ENCODE peak calls at places on chromosomes 6 and 20, in four cellular contexts. One of them, this sample, is unnamed.
A peak's percentile ranks its signal among the peaks of the same experiment; 100 is the strongest.

GRCh38 chr20:57838670-57839142 is 128.9 kb upstream of the PMEPA1 start:
- DNase-seq in HepG2: no peak
- DNase-seq in GM12878: no peak
- DNase-seq in K562: no peak
- DNase-seq in this sample: no peak

GRCh38 chr6:142570221-142570671 is 268.4 kb downstream of the ADGRG6 start:
- DNase-seq in GM12878: no peak
- DNase-seq in HepG2: peak; percentile 40
- DNase-seq in K562: no peak
- DNase-seq in this sample: no peak

GRCh38 chr20:1931830-1932229 is 36.6 kb downstream of the SIRPA start:
- DNase-seq in K562: no peak
- DNase-seq in GM12878: no peak
- DNase-seq in HepG2: no peak
- DNase-seq in this sample: no peak

GRCh38 chr6:111759836-111760785 is 113.1 kb downstream of the FYN start:
- DNase-seq in GM12878: no peak
- DNase-seq in HepG2: no peak
- DNase-seq in K562: no peak
- DNase-seq in this sample: no peak

GRCh38 chr20:25302596-25302995 is 54.7 kb downstream of the PYGB start:
- DNase-seq in HepG2: no peak
- DNase-seq in GM12878: no peak
- DNase-seq in K562: no peak
- DNase-seq in this sample: no peak

GRCh38 chr6:165439928-165440554 is 130.6 kb upstream of the C6orf118 start:
- DNase-seq in K562: peak; percentile 20
- DNase-seq in GM12878: no peak
- DNase-seq in HepG2: peak; percentile 21
- DNase-seq in this sample: no peak

GRCh38 chr6:96015321-96015790 is 418 bp upstream of the FUT9 start:
- DNase-seq in K562: no peak
- DNase-seq in GM12878: no peak
- DNase-seq in HepG2: no peak
- DNase-seq in this sample: no peak

GRCh38 chr6:78253618-78254017 is 600.8 kb downstream of the MEI4 start:
- DNase-seq in GM12878: no peak
- DNase-seq in HepG2: no peak
- DNase-seq in K562: no peak
- DNase-seq in this sample: no peak

GRCh38 chr20:51668515-51668914 is 99.7 kb downstream of the ATP9A start:
- DNase-seq in GM12878: no peak
- DNase-seq in HepG2: no peak
- DNase-seq in K562: no peak
- DNase-seq in this sample: no peak
- TF ChIP-seq CBFB in GM12878: no peak
- TF ChIP-seq CBFB in HepG2: no peak
- TF ChIP-seq CBFB in K562: no peak
- TF ChIP-seq CBFB in this sample: no peak

GRCh38 chr6:154653853-154654252 is 79.4 kb upstream of the SCAF8 start:
- DNase-seq in GM12878: no peak
- DNase-seq in HepG2: no peak
- DNase-seq in K562: no peak
- DNase-seq in this sample: no peak
- TF ChIP-seq MAX in GM12878: no peak
- TF ChIP-seq MAX in HepG2: no peak
- TF ChIP-seq MAX in K562: no peak
- TF ChIP-seq MAX in this sample: no peak

DNA sequence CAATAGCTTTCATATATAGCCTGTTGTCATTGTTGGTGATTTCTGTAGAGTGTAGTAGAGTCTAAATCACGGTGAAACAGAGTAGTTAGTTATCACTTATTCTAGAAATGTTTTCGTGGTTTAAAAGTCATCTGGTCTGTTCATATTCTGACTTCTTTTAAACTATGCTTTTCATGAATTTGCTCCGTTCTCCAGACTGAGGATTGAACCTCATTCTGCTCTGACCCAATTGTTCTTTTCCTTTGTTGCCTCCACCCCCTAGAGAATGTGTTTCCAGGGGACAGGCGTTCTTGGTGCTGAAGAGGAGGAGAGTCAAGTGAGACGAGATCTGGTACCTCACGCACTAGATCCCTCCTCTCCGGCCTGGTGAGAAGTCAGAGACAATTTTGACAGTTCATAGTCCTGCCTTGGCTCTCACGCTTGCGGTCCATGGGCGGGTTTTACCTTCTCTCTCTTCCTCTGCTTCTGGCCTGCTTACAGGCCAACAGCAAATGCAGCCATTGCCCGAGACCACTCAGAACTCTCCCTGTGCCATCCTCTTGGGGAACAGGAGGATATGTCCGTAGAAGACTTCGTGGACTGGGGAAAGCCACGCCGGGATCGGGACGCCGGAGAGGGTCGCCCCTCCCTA is 609 bp upstream of the ZNF292 start:
- DNase-seq in HepG2: no peak
- DNase-seq in GM12878: peak; percentile 89
- DNase-seq in K562: peak; percentile 72
- DNase-seq in this sample: no peak
- TF ChIP-seq CBFB in HepG2: no peak
- TF ChIP-seq CBFB in GM12878: no peak
- TF ChIP-seq CBFB in K562: peak; percentile 75
- TF ChIP-seq CBFB in this sample: no peak

GRCh38 chr6:155448823-155449789 is 6.5 kb downstream of the NOX3 start:
- DNase-seq in HepG2: no peak
- DNase-seq in K562: peak; percentile 4
- DNase-seq in GM12878: no peak
- DNase-seq in this sample: no peak
- TF ChIP-seq MAX in HepG2: no peak
- TF ChIP-seq MAX in K562: no peak
- TF ChIP-seq MAX in GM12878: no peak
- TF ChIP-seq MAX in this sample: no peak

This sample was measured in WTC11.